ENCODE peak calls at places on chromosomes 13 and 19, in four cellular contexts. F, I, P and D are unnamed samples. For H3K27me3, the result is how much of the 10 kb centered on the place peaks cover.

GRCh38 chr19:7292950-7293794 is 1.0 kb downstream of the INSR start:
- DNase-seq in I (no peak), F (peak), P (peak), D (peak)

GRCh38 chr19:14509382-14509781 is 8.8 kb downstream of the DNAJB1 start:
- DNase-seq in P (no peak), F (no peak), I (no peak), D (no peak)

GRCh38 chr19:6551607-6552450 is 21.0 kb downstream of the TNFSF9 start:
- DNase-seq in F (peak), I (no peak), P (no peak), D (peak)

GRCh38 chr19:1867359-1867724 is 4.0 kb upstream of the KLF16 start:
- DNase-seq in F (no peak), I (no peak), P (no peak), D (no peak)

GRCh38 chr13:44971656-44972595 is 17.3 kb downstream of the NUFIP1 start:
- DNase-seq in P (no peak), I (no peak), F (no peak), D (no peak)

GRCh38 chr13:76038920-76039716 is 403.0 kb downstream of the LMO7 start:
- DNase-seq in P (no peak), I (no peak), F (no peak), D (no peak)

GRCh38 chr19:35249146-35249847 is 495 bp downstream of the LSR start:
- DNase-seq in I (no peak), F (no peak), P (no peak), D (peak)

GRCh38 chr19:35666251-35666913 is at the start of gene UPK1A:
- DNase-seq in F (no peak), I (no peak), P (no peak), D (no peak)

GRCh38 chr19:55285225-55285890 is 1.6 kb downstream of the BRSK1 start:
- DNase-seq in F (no peak), I (no peak), P (no peak), D (no peak)

GRCh38 chr19:10433131-10433536 is 12.8 kb downstream of the PDE4A start:
- DNase-seq in I (no peak), P (no peak), F (no peak), D (no peak)
- H3K27me3 ChIP-seq in I (under half), P (under half), F (under half), D (under half)

DNA sequence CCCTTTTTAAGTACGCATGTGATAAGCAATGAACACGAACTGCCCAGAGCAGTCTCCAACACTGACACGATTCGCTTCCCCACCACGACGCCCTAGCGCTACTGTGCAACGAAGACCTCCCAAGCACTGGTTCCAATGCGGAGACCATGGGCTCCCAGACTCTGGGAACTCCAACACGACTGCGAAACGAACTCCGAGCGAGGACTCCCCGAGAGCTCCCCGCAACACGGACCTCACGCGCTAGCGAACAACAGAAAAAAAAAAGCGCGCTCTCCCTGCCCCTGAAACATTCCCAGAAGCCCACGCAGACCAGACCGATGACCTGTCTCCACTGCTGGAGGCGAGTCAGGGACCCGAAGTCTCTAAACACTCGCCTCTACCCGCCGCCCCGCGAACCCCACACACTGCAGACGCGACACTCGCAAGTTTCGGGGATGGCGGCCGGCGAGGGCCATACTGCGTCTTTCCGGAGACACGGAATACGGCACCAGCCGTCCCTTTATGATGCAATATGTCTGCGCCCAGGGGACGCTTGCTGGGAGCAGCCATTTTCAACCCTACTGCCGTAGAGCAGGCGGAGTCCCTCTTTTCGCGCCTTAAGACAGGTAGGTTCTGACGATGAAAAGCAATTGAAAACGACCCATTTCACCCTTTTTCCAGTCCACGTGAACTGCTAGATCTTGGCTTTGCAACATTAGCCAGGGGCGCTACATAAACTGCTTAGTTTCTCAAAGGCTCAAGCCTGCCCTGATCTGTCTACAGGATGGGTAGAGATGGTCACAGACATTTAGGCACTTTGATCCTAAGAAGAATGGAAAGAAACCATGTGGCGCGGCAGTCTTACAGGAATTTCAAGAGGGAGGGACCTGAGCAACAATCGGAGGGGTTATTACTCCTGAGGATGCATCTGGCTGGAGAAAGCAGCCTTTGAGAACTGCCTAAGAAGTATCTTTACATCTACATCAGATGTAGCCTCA is at the start of gene ZNF577:
- DNase-seq in F (peak), I (peak), P (peak), D (peak)
- TF ChIP-seq POLR2A in F (peak), I (peak), P (peak), D (no peak)

GRCh38 chr19:39531834-39532232 is 819 bp downstream of the EID2B start:
- DNase-seq in F (no peak), P (peak), I (no peak), D (no peak)

GRCh38 chr19:39533791-39534190 is 1.1 kb upstream of the EID2B start:
- DNase-seq in I (no peak), F (no peak), P (peak), D (no peak)

GRCh38 chr19:39532233-39533002 is at the start of gene EID2B:
- DNase-seq in P (peak), F (peak), I (peak), D (peak)

DNA sequence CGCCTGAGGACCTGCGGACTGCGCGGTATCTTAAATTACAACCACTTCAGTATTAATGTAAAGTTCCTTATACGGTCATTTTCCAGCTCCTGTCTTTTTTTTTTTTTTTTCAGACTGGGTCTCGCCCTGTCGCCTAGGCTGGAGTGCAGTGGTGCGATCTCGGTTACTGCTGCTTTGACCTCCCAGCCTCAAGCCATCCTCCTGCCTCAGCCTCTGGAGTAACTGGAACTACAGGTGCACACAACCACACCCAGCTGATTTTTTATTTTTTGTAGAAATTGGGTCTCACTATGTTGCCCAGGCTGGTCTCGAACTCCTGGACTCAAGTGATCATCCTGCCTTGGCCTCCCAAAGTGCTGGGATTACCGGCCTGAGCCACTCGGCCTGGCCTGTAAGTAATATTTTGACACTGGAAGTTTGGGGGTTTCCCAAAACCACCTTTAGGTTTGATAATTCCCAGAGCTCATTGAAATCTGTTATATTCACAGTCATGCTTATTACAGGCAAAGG is 406 bp upstream of the EID2B start:
- DNase-seq in I (no peak), F (no peak), P (no peak), D (no peak)
- H3K27me3 ChIP-seq in I (under half), F (under half), P (under half), D (under half)

GRCh38 chr13:112965103-112965502 is 3.9 kb upstream of the MCF2L start:
- DNase-seq in I (no peak), P (peak), F (no peak), D (no peak)
- TF ChIP-seq POLR2A in I (no peak), P (no peak), F (peak), D (no peak)

GRCh38 chr13:112117258-112117954 is 50.5 kb downstream of the SOX1 start:
- DNase-seq in P (no peak), F (no peak), I (no peak), D (no peak)

GRCh38 chr13:112113851-112114250 is 46.9 kb downstream of the SOX1 start:
- DNase-seq in P (no peak), I (no peak), F (no peak), D (no peak)

GRCh38 chr13:112116187-112116950 is 49.4 kb downstream of the SOX1 start:
- DNase-seq in F (no peak), I (no peak), P (no peak), D (no peak)

GRCh38 chr13:112114391-112114790 is 47.4 kb downstream of the SOX1 start:
- DNase-seq in P (no peak), F (no peak), I (no peak), D (peak)

DNA sequence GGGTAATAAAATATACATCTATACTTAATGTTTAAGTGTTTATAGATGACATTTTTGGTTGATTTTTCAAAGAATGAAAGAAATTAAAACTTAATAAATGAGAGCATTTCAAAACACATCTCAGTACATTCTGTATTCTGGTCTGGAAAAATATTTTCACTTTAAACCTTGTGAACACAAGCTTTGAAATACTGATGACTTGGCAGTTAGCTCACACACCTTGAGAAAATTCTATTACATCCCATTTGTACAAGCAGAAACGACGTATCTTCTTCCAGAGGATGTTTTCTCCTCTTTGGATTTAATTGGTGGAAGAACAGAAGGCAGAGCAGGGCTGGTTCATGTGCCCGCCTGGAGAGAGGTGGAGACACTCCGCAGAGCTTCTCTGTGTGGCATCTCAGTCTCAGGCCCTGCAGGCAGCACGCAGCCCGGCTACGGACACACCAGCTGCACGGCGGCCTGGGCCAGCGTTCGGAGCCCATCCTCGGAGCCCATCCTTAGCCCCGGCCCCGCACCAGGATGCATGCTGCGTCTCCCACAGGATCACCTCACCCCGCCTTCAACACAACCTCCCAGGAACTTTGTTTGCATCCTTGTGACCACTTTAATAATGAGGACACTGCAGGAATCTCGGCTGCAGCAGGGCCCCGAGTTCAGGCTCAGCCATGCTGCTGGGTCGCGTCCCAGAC is 48.6 kb downstream of the SOX1 start:
- DNase-seq in F (no peak), P (no peak), I (no peak), D (no peak)
- H3K27me3 ChIP-seq in F (under half), P (half or more), I (under half), D (under half)